ENCODE peak calls at places on chromosome 14, in eight cellular contexts. One of them, this sample, is unnamed.

GRCh38 chr14:71141701-71142374 is 234.6 kb downstream of the PCNX1 start:
- DNase-seq in A549: no peak
- DNase-seq in brain microvascular endothelial cell: peak
- DNase-seq in astrocyte of the spinal cord: peak
- DNase-seq in suprapubic skin: peak
- DNase-seq in AG04449: no peak
- DNase-seq in psoas muscle: no peak
- DNase-seq in GM12864: no peak
- DNase-seq in this sample: no peak

GRCh38 chr14:106039400-106039799 is 513.0 kb downstream of the TMEM121 start:
- DNase-seq in A549: no peak
- DNase-seq in brain microvascular endothelial cell: no peak
- DNase-seq in astrocyte of the spinal cord: no peak
- DNase-seq in suprapubic skin: no peak
- DNase-seq in AG04449: no peak
- DNase-seq in psoas muscle: no peak
- DNase-seq in GM12864: no peak
- DNase-seq in this sample: no peak

GRCh38 chr14:90846511-90846910 is 30.3 kb upstream of the TTC7B start:
- DNase-seq in A549: no peak
- DNase-seq in brain microvascular endothelial cell: peak
- DNase-seq in astrocyte of the spinal cord: peak
- DNase-seq in suprapubic skin: no peak
- DNase-seq in AG04449: peak
- DNase-seq in psoas muscle: no peak
- DNase-seq in GM12864: no peak
- DNase-seq in this sample: no peak

GRCh38 chr14:60768602-60769001 is 34.0 kb downstream of the MNAT1 start:
- DNase-seq in A549: no peak
- DNase-seq in brain microvascular endothelial cell: no peak
- DNase-seq in astrocyte of the spinal cord: no peak
- DNase-seq in suprapubic skin: no peak
- DNase-seq in AG04449: no peak
- DNase-seq in psoas muscle: no peak
- DNase-seq in GM12864: no peak
- DNase-seq in this sample: no peak

GRCh38 chr14:97719931-97720330 is 922.7 kb downstream of the VRK1 start:
- DNase-seq in A549: no peak
- DNase-seq in brain microvascular endothelial cell: no peak
- DNase-seq in astrocyte of the spinal cord: no peak
- DNase-seq in suprapubic skin: no peak
- DNase-seq in AG04449: no peak
- DNase-seq in psoas muscle: no peak
- DNase-seq in GM12864: no peak
- DNase-seq in this sample: no peak

GRCh38 chr14:65377576-65377975 is 35.0 kb upstream of the FUT8 start:
- DNase-seq in A549: no peak
- DNase-seq in brain microvascular endothelial cell: no peak
- DNase-seq in astrocyte of the spinal cord: no peak
- DNase-seq in suprapubic skin: no peak
- DNase-seq in AG04449: no peak
- DNase-seq in psoas muscle: no peak
- DNase-seq in GM12864: no peak
- DNase-seq in this sample: peak

GRCh38 chr14:21902561-21903199 is 229.1 kb upstream of the OR4E1 start:
- DNase-seq in A549: no peak
- DNase-seq in brain microvascular endothelial cell: no peak
- DNase-seq in astrocyte of the spinal cord: no peak
- DNase-seq in suprapubic skin: no peak
- DNase-seq in AG04449: no peak
- DNase-seq in psoas muscle: no peak
- DNase-seq in GM12864: no peak
- DNase-seq in this sample: no peak

GRCh38 chr14:102451064-102451352 is 58.6 kb downstream of the ANKRD9 start:
- DNase-seq in A549: no peak
- DNase-seq in brain microvascular endothelial cell: no peak
- DNase-seq in astrocyte of the spinal cord: no peak
- DNase-seq in suprapubic skin: no peak
- DNase-seq in AG04449: no peak
- DNase-seq in psoas muscle: peak
- DNase-seq in GM12864: no peak
- DNase-seq in this sample: no peak

GRCh38 chr14:55458800-55459577 is 18.6 kb upstream of the TBPL2 start:
- DNase-seq in A549: no peak
- DNase-seq in brain microvascular endothelial cell: peak
- DNase-seq in astrocyte of the spinal cord: peak
- DNase-seq in suprapubic skin: no peak
- DNase-seq in AG04449: no peak
- DNase-seq in psoas muscle: no peak
- DNase-seq in GM12864: no peak
- DNase-seq in this sample: no peak

GRCh38 chr14:69459122-69459521 is 25.4 kb upstream of the PLEKHD1 start:
- DNase-seq in A549: no peak
- DNase-seq in brain microvascular endothelial cell: no peak
- DNase-seq in astrocyte of the spinal cord: no peak
- DNase-seq in suprapubic skin: no peak
- DNase-seq in AG04449: no peak
- DNase-seq in psoas muscle: no peak
- DNase-seq in GM12864: no peak
- DNase-seq in this sample: no peak

GRCh38 chr14:105664691-105665090 is 138.3 kb downstream of the TMEM121 start:
- DNase-seq in A549: no peak
- DNase-seq in brain microvascular endothelial cell: no peak
- DNase-seq in astrocyte of the spinal cord: no peak
- DNase-seq in suprapubic skin: no peak
- DNase-seq in AG04449: no peak
- DNase-seq in psoas muscle: no peak
- DNase-seq in GM12864: no peak
- DNase-seq in this sample: no peak

GRCh38 chr14:71070169-71070568 is 162.9 kb downstream of the PCNX1 start:
- DNase-seq in A549: no peak
- DNase-seq in brain microvascular endothelial cell: no peak
- DNase-seq in astrocyte of the spinal cord: no peak
- DNase-seq in suprapubic skin: no peak
- DNase-seq in AG04449: no peak
- DNase-seq in psoas muscle: no peak
- DNase-seq in GM12864: no peak
- DNase-seq in this sample: no peak

GRCh38 chr14:94373708-94374107 is 14.7 kb downstream of the SERPINA1 start:
- DNase-seq in A549: peak
- DNase-seq in brain microvascular endothelial cell: peak
- DNase-seq in astrocyte of the spinal cord: peak
- DNase-seq in suprapubic skin: no peak
- DNase-seq in AG04449: peak
- DNase-seq in psoas muscle: no peak
- DNase-seq in GM12864: no peak
- DNase-seq in this sample: peak

GRCh38 chr14:69055125-69055524 is 76.0 kb upstream of the ACTN1 start:
- DNase-seq in A549: no peak
- DNase-seq in brain microvascular endothelial cell: peak
- DNase-seq in astrocyte of the spinal cord: peak
- DNase-seq in suprapubic skin: no peak
- DNase-seq in AG04449: no peak
- DNase-seq in psoas muscle: no peak
- DNase-seq in GM12864: no peak
- DNase-seq in this sample: no peak

GRCh38 chr14:90518941-90519256 is 122.1 kb downstream of the CALM1 start:
- DNase-seq in A549: no peak
- DNase-seq in brain microvascular endothelial cell: no peak
- DNase-seq in astrocyte of the spinal cord: no peak
- DNase-seq in suprapubic skin: no peak
- DNase-seq in AG04449: no peak
- DNase-seq in psoas muscle: no peak
- DNase-seq in GM12864: no peak
- DNase-seq in this sample: no peak

GRCh38 chr14:45785240-45785639 is 532.2 kb upstream of the MIS18BP1 start:
- DNase-seq in A549: no peak
- DNase-seq in brain microvascular endothelial cell: no peak
- DNase-seq in astrocyte of the spinal cord: no peak
- DNase-seq in suprapubic skin: no peak
- DNase-seq in AG04449: no peak
- DNase-seq in psoas muscle: no peak
- DNase-seq in GM12864: no peak
- DNase-seq in this sample: no peak

GRCh38 chr14:60510976-60511599 is 2.1 kb downstream of the SIX6 start:
- DNase-seq in A549: no peak
- DNase-seq in brain microvascular endothelial cell: no peak
- DNase-seq in astrocyte of the spinal cord: no peak
- DNase-seq in suprapubic skin: no peak
- DNase-seq in AG04449: no peak
- DNase-seq in psoas muscle: no peak
- DNase-seq in GM12864: no peak
- DNase-seq in this sample: no peak

GRCh38 chr14:20262642-20263128 is 23.6 kb downstream of the OR11H4 start:
- DNase-seq in A549: no peak
- DNase-seq in brain microvascular endothelial cell: peak
- DNase-seq in astrocyte of the spinal cord: no peak
- DNase-seq in suprapubic skin: no peak
- DNase-seq in AG04449: no peak
- DNase-seq in psoas muscle: no peak
- DNase-seq in GM12864: no peak
- DNase-seq in this sample: peak

GRCh38 chr14:78227466-78228077 is 57.4 kb downstream of the NRXN3 start:
- DNase-seq in A549: no peak
- DNase-seq in brain microvascular endothelial cell: no peak
- DNase-seq in astrocyte of the spinal cord: no peak
- DNase-seq in suprapubic skin: no peak
- DNase-seq in AG04449: no peak
- DNase-seq in psoas muscle: no peak
- DNase-seq in GM12864: no peak
- DNase-seq in this sample: no peak

GRCh38 chr14:59422069-59422881 is 42.9 kb downstream of the GPR135 start:
- DNase-seq in A549: no peak
- DNase-seq in brain microvascular endothelial cell: no peak
- DNase-seq in astrocyte of the spinal cord: no peak
- DNase-seq in suprapubic skin: no peak
- DNase-seq in AG04449: no peak
- DNase-seq in psoas muscle: no peak
- DNase-seq in GM12864: peak
- DNase-seq in this sample: no peak

GRCh38 chr14:44962573-44963528 is 861 bp downstream of the TOGARAM1 start:
- DNase-seq in A549: no peak
- DNase-seq in brain microvascular endothelial cell: peak
- DNase-seq in astrocyte of the spinal cord: peak
- DNase-seq in suprapubic skin: peak
- DNase-seq in AG04449: no peak
- DNase-seq in psoas muscle: peak
- DNase-seq in GM12864: no peak
- DNase-seq in this sample: no peak

GRCh38 chr14:49898485-49898884 is 5.6 kb downstream of the ARF6 start:
- DNase-seq in A549: no peak
- DNase-seq in brain microvascular endothelial cell: no peak
- DNase-seq in astrocyte of the spinal cord: no peak
- DNase-seq in suprapubic skin: no peak
- DNase-seq in AG04449: no peak
- DNase-seq in psoas muscle: no peak
- DNase-seq in GM12864: no peak
- DNase-seq in this sample: no peak
- H3K4me3 ChIP-seq in A549: peak
- H3K4me3 ChIP-seq in brain microvascular endothelial cell: no peak
- H3K4me3 ChIP-seq in astrocyte of the spinal cord: no peak
- H3K4me3 ChIP-seq in suprapubic skin: peak
- H3K4me3 ChIP-seq in AG04449: no peak
- H3K4me3 ChIP-seq in psoas muscle: peak
- H3K4me3 ChIP-seq in GM12864: peak
- H3K4me3 ChIP-seq in this sample: no peak

DNA sequence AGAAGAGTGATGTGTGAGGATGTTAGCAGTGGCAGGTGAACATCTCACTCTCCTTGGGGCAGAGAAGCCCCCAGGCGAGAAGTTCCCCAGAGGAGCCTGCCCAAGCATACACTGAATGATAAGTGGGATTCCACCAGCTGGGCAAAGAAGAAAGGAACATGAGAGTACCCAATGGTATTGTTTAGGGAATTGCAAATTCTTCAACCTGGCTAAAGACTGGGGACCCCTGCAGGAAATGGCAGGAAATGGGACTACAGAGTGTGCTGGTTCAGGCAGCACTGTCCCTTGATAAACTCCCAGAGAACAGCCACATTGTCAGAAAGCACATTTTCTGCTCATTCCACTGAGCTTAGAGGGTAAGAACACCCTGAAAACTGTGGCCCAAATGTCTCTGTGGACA is 121.3 kb downstream of the RPS29 start:
- DNase-seq in A549: peak
- DNase-seq in brain microvascular endothelial cell: no peak
- DNase-seq in astrocyte of the spinal cord: no peak
- DNase-seq in suprapubic skin: no peak
- DNase-seq in AG04449: no peak
- DNase-seq in psoas muscle: no peak
- DNase-seq in GM12864: no peak
- DNase-seq in this sample: no peak
- TF ChIP-seq CTCF in A549: no peak
- TF ChIP-seq CTCF in brain microvascular endothelial cell: peak
- TF ChIP-seq CTCF in astrocyte of the spinal cord: peak
- TF ChIP-seq CTCF in suprapubic skin: no peak
- TF ChIP-seq CTCF in AG04449: no peak
- TF ChIP-seq CTCF in psoas muscle: no peak
- TF ChIP-seq CTCF in GM12864: peak
- TF ChIP-seq CTCF in this sample: no peak

GRCh38 chr14:23306412-23307145 is at the start of gene BCL2L2:
- DNase-seq in A549: peak
- DNase-seq in brain microvascular endothelial cell: peak
- DNase-seq in astrocyte of the spinal cord: peak
- DNase-seq in suprapubic skin: peak
- DNase-seq in AG04449: no peak
- DNase-seq in psoas muscle: peak
- DNase-seq in GM12864: no peak
- DNase-seq in this sample: no peak

GRCh38 chr14:23307146-23307447 is 464 bp downstream of the BCL2L2 start:
- DNase-seq in A549: no peak
- DNase-seq in brain microvascular endothelial cell: no peak
- DNase-seq in astrocyte of the spinal cord: no peak
- DNase-seq in suprapubic skin: no peak
- DNase-seq in AG04449: no peak
- DNase-seq in psoas muscle: no peak
- DNase-seq in GM12864: no peak
- DNase-seq in this sample: no peak

GRCh38 chr14:23310546-23310945 is 3.9 kb downstream of the BCL2L2 start:
- DNase-seq in A549: no peak
- DNase-seq in brain microvascular endothelial cell: no peak
- DNase-seq in astrocyte of the spinal cord: no peak
- DNase-seq in suprapubic skin: no peak
- DNase-seq in AG04449: no peak
- DNase-seq in psoas muscle: no peak
- DNase-seq in GM12864: no peak
- DNase-seq in this sample: no peak

GRCh38 chr14:23307687-23308644 is 1.3 kb downstream of the BCL2L2 start:
- DNase-seq in A549: no peak
- DNase-seq in brain microvascular endothelial cell: peak
- DNase-seq in astrocyte of the spinal cord: no peak
- DNase-seq in suprapubic skin: peak
- DNase-seq in AG04449: no peak
- DNase-seq in psoas muscle: no peak
- DNase-seq in GM12864: no peak
- DNase-seq in this sample: no peak

GRCh38 chr14:23308721-23309445 is 2.2 kb downstream of the BCL2L2 start:
- DNase-seq in A549: no peak
- DNase-seq in brain microvascular endothelial cell: no peak
- DNase-seq in astrocyte of the spinal cord: no peak
- DNase-seq in suprapubic skin: no peak
- DNase-seq in AG04449: no peak
- DNase-seq in psoas muscle: no peak
- DNase-seq in GM12864: no peak
- DNase-seq in this sample: no peak
- H3K4me3 ChIP-seq in A549: no peak
- H3K4me3 ChIP-seq in brain microvascular endothelial cell: peak
- H3K4me3 ChIP-seq in astrocyte of the spinal cord: peak
- H3K4me3 ChIP-seq in suprapubic skin: peak
- H3K4me3 ChIP-seq in AG04449: peak
- H3K4me3 ChIP-seq in psoas muscle: no peak
- H3K4me3 ChIP-seq in GM12864: no peak
- H3K4me3 ChIP-seq in this sample: peak

GRCh38 chr14:34874386-34875030 is 652 bp downstream of the BAZ1A start:
- DNase-seq in A549: peak
- DNase-seq in brain microvascular endothelial cell: peak
- DNase-seq in astrocyte of the spinal cord: peak
- DNase-seq in suprapubic skin: peak
- DNase-seq in AG04449: no peak
- DNase-seq in psoas muscle: peak
- DNase-seq in GM12864: no peak
- DNase-seq in this sample: no peak
- TF ChIP-seq CTCF in A549: no peak
- TF ChIP-seq CTCF in brain microvascular endothelial cell: no peak
- TF ChIP-seq CTCF in astrocyte of the spinal cord: peak
- TF ChIP-seq CTCF in suprapubic skin: no peak
- TF ChIP-seq CTCF in AG04449: peak
- TF ChIP-seq CTCF in psoas muscle: peak
- TF ChIP-seq CTCF in GM12864: no peak
- TF ChIP-seq CTCF in this sample: no peak